ENCODE peak calls at places on chromosome 5, in ten cellular contexts. N, I, X, C, U, F, M, T, O and V are unnamed samples.
A peak's percentile ranks its signal among the peaks of the same experiment; 100 is the strongest.

GRCh38 chr5:53303105-53303504 is 177.3 kb upstream of the FST start:
- DNase-seq in I (no peak), C (no peak), T (no peak), N (peak; percentile 64), O (no peak), M (no peak), F (no peak), U (no peak), X (peak; percentile 28), V (no peak)

GRCh38 chr5:7321724-7322123 is 74.2 kb upstream of the ADCY2 start:
- DNase-seq in O (no peak), T (no peak), I (peak; percentile 73), N (no peak), C (no peak), F (no peak), X (no peak), U (no peak), M (no peak), V (no peak)

GRCh38 chr5:64637144-64637543 is 53.2 kb upstream of the SHISAL2B start:
- DNase-seq in C (no peak), O (no peak), F (no peak), M (no peak), I (no peak), X (peak; percentile 19), N (no peak), U (no peak), T (no peak), V (no peak)

GRCh38 chr5:149809919-149810691 is 80.0 kb downstream of the PPARGC1B start:
- DNase-seq in N (no peak), C (no peak), M (no peak), X (no peak), T (no peak), O (no peak), U (no peak), I (no peak), F (no peak), V (no peak)

GRCh38 chr5:132268698-132269551 is 11.4 kb downstream of the PDLIM4 start:
- DNase-seq in F (no peak), T (no peak), N (no peak), I (peak; percentile 14), M (no peak), C (no peak), U (no peak), X (no peak), O (peak; percentile 49), V (peak; percentile 66)

GRCh38 chr5:176744584-176744965 is 65.8 kb upstream of the UNC5A start:
- DNase-seq in U (no peak), X (no peak), N (no peak), M (no peak), I (no peak), O (no peak), C (no peak), F (no peak), T (no peak), V (no peak)

GRCh38 chr5:54294097-54294667 is 16.2 kb downstream of the ARL15 start:
- DNase-seq in N (no peak), F (no peak), U (no peak), X (no peak), O (no peak), T (no peak), I (no peak), M (no peak), C (no peak), V (no peak)

GRCh38 chr5:35777358-35778087 is 79.2 kb upstream of the IL7R start:
- DNase-seq in I (peak; percentile 65), M (no peak), O (peak; percentile 62), T (peak; percentile 69), U (peak; percentile 72), C (no peak), X (peak; percentile 88), N (peak; percentile 88), F (peak; percentile 55), V (peak; percentile 71)

GRCh38 chr5:11496127-11496719 is 408.0 kb downstream of the CTNND2 start:
- DNase-seq in F (no peak), U (no peak), O (no peak), I (no peak), C (no peak), X (no peak), T (no peak), M (no peak), N (no peak), V (no peak)

GRCh38 chr5:91135475-91136248 is 247.5 kb downstream of the ARRDC3 start:
- DNase-seq in T (no peak), O (no peak), F (no peak), I (no peak), X (no peak), M (no peak), U (no peak), N (no peak), C (no peak), V (no peak)

GRCh38 chr5:79346420-79346824 is 110.5 kb downstream of the JMY start:
- DNase-seq in N (no peak), X (no peak), O (no peak), C (no peak), T (no peak), F (no peak), I (no peak), M (no peak), U (no peak), V (no peak)

GRCh38 chr5:77957-78804 is 13.8 kb upstream of the PLEKHG4B start:
- DNase-seq in T (no peak), U (peak; percentile 45), M (peak; percentile 36), F (peak; percentile 65), N (peak; percentile 20), O (no peak), X (peak; percentile 52), I (no peak), C (peak; percentile 49), V (no peak)

GRCh38 chr5:52148679-52149078 is 639.0 kb upstream of the ITGA1 start:
- DNase-seq in M (no peak), F (peak; percentile 19), X (no peak), U (no peak), C (no peak), N (no peak), O (no peak), T (no peak), I (no peak), V (no peak)

GRCh38 chr5:76771705-76772405 is 47.0 kb upstream of the F2RL1 start:
- DNase-seq in O (no peak), F (no peak), T (no peak), I (no peak), M (no peak), X (no peak), C (no peak), U (no peak), N (peak; percentile 67), V (no peak)

GRCh38 chr5:125699860-125700259 is 723.3 kb upstream of the GRAMD2B start:
- DNase-seq in T (no peak), M (no peak), C (no peak), O (no peak), U (no peak), N (peak; percentile 13), F (no peak), X (no peak), I (no peak), V (no peak)

GRCh38 chr5:125696762-125697161 is 726.4 kb upstream of the GRAMD2B start:
- DNase-seq in I (peak; percentile 45), C (no peak), T (no peak), O (no peak), M (no peak), X (no peak), N (peak; percentile 82), U (no peak), F (no peak), V (no peak)

GRCh38 chr5:125698420-125698819 is 724.8 kb upstream of the GRAMD2B start:
- DNase-seq in M (no peak), F (no peak), T (no peak), O (no peak), X (no peak), U (no peak), I (no peak), C (no peak), N (no peak), V (no peak)

GRCh38 chr5:125700380-125700856 is 722.8 kb upstream of the GRAMD2B start:
- DNase-seq in X (no peak), C (no peak), T (peak; percentile 30), F (no peak), O (no peak), M (no peak), I (no peak), N (peak; percentile 47), U (no peak), V (no peak)

DNA sequence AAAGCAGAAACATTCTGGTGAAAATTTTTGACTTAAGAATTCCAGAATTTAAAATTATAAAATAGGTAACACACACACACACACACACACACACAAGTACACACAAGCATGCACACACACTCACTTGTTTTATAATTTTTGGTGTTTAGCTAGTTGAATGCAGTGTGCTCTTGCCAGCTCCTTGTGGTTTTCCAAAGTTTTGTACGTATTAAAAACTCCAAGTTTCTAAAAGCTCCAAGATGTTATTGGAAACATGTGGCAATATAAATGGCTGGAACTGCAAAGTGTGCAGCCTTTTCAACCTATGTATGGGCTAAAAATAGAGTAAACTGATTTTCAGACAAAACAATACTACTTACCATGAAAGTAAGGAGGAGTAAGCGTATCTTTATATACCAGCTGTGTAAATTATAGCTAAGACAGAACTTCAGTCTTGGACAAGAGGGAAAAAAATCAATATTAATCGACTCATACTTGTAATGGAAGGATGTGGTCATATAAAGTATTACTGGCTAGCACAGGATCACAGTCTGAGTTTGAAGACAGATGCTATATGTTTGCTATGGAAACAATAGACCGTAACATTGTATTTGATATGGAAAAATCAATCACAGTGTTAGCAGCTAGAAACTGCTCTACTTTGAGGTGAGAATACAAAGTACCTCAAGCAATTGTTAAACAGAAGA is 727.1 kb upstream of the GRAMD2B start:
- DNase-seq in U (no peak), C (no peak), F (no peak), T (no peak), M (no peak), X (no peak), O (no peak), I (no peak), N (peak; percentile 53), V (no peak)
- TF ChIP-seq CTCF in U (no peak), C (no peak), F (no peak), T (no peak), M (no peak), X (no peak), O (no peak), I (no peak), N (no peak), V (no peak)

GRCh38 chr5:116062352-116062751 is 22.5 kb upstream of the COMMD10 start:
- DNase-seq in F (no peak), X (no peak), I (no peak), U (no peak), C (no peak), N (no peak), O (no peak), T (no peak), M (no peak), V (no peak)
- TF ChIP-seq CTCF in F (no peak), X (no peak), I (no peak), U (no peak), C (no peak), N (peak; percentile 8), O (no peak), T (no peak), M (no peak), V (no peak)

GRCh38 chr5:83388608-83389007 is 82.9 kb upstream of the VCAN start:
- DNase-seq in C (no peak), T (no peak), N (no peak), U (no peak), F (no peak), X (no peak), I (no peak), M (no peak), O (no peak), V (no peak)
- TF ChIP-seq CTCF in C (no peak), T (no peak), N (no peak), U (no peak), F (no peak), X (no peak), I (no peak), M (no peak), O (no peak), V (no peak)

GRCh38 chr5:37248970-37249819 is at the start of gene CPLANE1:
- DNase-seq in N (peak; percentile 92), F (peak; percentile 63), U (peak; percentile 83), X (peak; percentile 59), C (peak; percentile 84), T (peak; percentile 72), I (peak; percentile 35), M (peak; percentile 82), O (peak; percentile 61), V (peak; percentile 90)
- TF ChIP-seq CTCF in N (peak; percentile 9), F (peak; percentile 9), U (no peak), X (no peak), C (peak; percentile 32), T (no peak), I (no peak), M (no peak), O (no peak), V (no peak)